ENCODE peak calls at places on chromosomes 7 and 10, in four cellular contexts. C, K, I and P are unnamed samples.

GRCh38 chr7:17408904-17409290 is 110.4 kb downstream of the AHR start:
- DNase-seq in C (no peak), K (no peak), I (no peak), P (peak)

GRCh38 chr10:79495791-79496190 is 16.5 kb upstream of the EIF5AL1 start:
- DNase-seq in C (no peak), K (no peak), I (no peak), P (no peak)

GRCh38 chr7:6576024-6576866 is 1.0 kb upstream of the ZDHHC4 start:
- DNase-seq in C (no peak), K (no peak), I (no peak), P (no peak)

GRCh38 chr7:112895996-112896395 is 105.8 kb upstream of the TMEM168 start:
- DNase-seq in C (no peak), K (no peak), I (no peak), P (no peak)

GRCh38 chr7:153022796-153023592 is 263.4 kb downstream of the ACTR3B start:
- DNase-seq in C (no peak), K (no peak), I (no peak), P (no peak)

GRCh38 chr7:92749327-92749730 is 87.0 kb downstream of the CDK6 start:
- DNase-seq in C (no peak), K (no peak), I (no peak), P (peak)

GRCh38 chr10:69831231-69831855 is 29.6 kb downstream of the COL13A1 start:
- DNase-seq in C (no peak), K (no peak), I (no peak), P (no peak)

GRCh38 chr7:27160546-27161213 is 4.2 kb upstream of the HOXA7 start:
- DNase-seq in C (no peak), K (peak), I (peak), P (peak)

GRCh38 chr7:78607099-78607498 is 808.5 kb downstream of the PHTF2 start:
- DNase-seq in C (no peak), K (no peak), I (no peak), P (peak)

DNA sequence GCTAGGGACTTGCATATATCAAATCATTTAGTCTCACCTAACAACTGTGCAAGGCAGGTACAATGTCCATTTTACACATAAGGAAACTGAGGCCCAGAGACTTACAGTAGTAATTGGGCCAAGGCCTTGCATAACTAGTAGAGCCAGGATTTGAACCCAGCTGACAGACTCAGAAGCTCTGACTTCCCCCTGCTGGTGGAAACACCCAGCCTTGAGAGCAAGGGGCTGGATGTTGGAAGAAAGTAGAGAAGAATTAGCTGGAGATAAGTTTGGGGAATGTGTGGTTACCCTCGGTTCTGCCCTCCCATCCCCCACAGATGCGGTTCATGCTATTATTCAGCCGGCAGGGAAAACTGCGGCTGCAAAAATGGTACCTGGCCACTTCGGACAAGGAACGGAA is 2.0 kb downstream of the AP1S1 start:
- DNase-seq in C (no peak), K (no peak), I (no peak), P (no peak)
- TF ChIP-seq CTCF in C (no peak), K (no peak), I (no peak), P (peak)

DNA sequence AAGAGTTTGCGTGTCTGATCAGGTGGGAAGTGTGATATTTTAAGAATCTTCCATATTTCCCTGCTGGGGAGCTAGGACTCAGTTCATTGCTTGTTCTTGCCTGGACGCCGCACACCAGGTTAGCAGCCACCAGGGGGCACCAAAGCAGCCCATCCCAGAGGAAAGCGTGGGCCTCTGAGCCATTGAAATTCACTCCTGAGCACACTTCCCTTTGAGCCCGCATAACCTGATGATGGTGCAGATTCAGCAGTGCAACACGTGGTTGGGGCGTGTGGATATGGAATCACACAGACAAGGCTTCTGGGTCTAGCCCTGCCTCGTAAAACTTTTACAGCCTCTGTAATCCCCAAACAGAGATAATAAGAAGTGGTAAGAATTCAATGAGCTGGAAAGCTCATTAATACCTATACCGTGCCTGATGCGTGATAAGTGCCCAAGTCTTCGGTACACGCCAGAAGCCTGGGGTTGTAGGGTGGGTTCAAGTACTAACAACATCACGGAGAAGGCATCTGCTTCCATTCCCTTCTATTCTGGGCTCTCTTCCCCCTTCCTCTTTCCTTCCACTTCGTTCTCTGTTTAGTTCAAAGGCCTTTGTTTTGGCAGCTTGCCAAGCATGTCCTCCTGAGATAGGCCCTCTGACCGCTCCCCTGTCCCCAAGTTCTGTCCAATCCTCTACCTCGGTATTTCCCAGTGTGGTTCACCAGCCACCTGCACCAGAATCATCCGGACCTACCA is 130.1 kb upstream of the KMT2E start:
- DNase-seq in C (no peak), K (peak), I (peak), P (peak)
- H3K4me3 ChIP-seq in C (no peak), K (peak), I (no peak), P (no peak)

DNA sequence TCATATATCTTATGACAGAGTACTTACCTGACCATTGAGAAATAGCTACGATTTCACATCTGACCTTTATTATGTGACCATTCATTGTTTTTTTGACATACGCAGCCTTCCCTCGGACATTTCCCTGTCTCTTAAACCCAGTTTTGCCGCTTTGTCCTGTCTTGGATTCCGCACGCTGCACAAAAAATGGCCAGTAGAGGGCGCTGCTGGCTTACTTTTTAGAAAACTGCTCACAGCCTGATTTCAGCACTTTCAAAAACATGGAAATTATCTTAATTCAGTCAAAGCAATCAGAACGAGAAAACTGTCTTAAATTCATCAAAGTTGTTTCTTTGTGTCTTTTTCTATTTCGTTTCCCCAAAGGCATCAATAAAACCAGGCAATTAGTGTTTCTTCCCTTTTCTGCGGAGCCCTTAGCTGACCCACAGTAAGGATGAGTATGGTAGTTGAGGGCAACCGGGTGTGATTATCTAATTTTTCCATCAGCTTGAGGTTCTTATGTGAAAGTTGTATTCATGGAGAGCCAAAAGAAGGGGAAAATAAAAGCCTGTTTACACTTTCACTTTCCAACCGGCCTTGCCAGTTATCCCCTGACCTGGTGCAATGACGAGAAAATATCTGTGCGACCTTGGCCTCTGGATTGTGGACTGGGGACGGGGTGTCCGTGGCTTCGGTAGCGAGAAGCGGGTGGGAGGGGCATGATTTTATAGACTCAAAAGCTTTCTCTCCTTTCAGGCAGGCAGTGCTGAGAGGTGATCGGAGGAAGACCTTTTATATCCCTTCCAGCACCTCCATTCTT is 144.4 kb downstream of the DYNC1I1 start:
- DNase-seq in C (peak), K (peak), I (peak), P (peak)
- TF ChIP-seq CTCF in C (peak), K (peak), I (peak), P (peak)

GRCh38 chr10:129629911-129630310 is 162.9 kb downstream of the MGMT start:
- DNase-seq in C (no peak), K (no peak), I (no peak), P (no peak)
- H3K4me3 ChIP-seq in C (no peak), K (no peak), I (no peak), P (no peak)

DNA sequence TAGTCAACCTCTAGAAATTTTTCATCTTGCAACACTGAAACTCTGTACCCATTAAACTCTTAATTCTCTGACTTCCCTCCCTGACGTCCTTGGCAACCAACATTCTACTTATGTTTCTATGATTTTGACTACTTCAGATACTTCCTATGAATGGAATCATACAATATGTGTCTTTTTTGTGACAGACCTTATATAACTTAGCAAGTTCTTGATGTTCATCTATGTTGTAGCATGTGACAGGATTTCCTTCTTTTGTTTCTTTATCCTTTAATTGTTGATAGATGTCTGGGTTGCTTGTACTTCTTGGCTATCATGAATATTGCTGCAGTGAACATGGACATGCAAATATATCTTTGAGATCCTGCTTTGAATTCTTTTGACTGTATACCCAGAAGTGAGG is 240.8 kb downstream of the ADK start:
- DNase-seq in C (no peak), K (no peak), I (no peak), P (no peak)
- TF ChIP-seq CTCF in C (no peak), K (no peak), I (no peak), P (no peak)

DNA sequence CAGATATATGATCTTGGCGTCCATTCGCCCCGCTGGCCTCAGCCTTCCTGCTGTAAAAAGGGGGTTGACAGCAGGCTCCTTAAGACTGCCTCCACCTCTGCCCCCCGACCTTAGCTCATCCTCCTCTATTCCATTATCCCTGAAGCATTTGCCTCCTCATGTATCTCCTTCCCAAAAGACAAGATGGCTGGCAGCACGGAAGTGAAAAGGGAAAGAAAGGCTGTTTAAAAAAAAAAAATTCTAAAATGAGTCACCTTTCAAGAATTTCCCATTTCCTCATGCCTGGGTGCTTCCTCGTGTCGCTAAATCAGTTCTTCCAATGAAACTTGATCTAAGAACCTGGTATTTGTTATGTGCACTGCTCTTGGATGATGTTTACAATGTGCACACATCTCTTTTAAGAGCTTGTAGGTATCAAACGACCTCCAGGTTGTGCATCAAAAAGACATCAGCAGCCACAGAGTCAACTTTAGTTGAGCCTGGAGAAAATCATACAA is 1.7 kb downstream of the SCRN1 start:
- DNase-seq in C (peak), K (no peak), I (no peak), P (peak)
- H3K4me3 ChIP-seq in C (peak), K (peak), I (no peak), P (peak)

DNA sequence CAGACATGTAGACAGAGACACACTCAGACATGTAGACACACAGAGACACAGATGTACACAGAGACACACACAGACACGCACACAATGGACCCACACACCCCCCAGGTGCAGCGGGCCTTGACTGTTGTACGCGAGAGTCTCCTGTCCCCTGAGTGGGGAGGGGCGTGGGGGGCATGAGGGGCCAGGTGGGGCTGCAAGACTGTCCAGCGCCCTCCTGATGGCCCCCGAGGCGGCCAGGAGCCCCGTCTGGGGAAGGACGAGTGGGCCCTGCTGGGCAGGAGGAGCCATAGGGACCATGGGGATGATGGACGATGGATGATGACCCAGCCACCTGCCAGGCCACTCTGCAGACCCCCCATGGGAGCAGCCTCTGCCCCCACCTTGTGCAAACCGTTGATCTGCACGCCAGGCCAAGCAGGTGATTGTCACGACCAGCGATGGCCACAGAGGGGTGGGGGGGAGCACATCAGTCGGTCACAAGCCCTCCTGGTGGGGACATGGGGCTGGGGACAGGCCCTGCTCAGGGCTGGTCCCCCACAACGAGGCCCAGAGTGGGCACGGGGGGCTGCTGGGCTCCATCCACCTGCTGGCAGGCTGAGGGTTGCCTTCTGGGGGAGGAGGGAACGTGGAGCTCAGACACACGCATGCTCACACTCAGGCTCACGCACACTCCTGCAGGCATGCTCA is 11.6 kb downstream of the VENTX start:
- DNase-seq in C (no peak), K (no peak), I (no peak), P (no peak)
- TF ChIP-seq CTCF in C (no peak), K (no peak), I (no peak), P (no peak)